ENCODE peak calls at places on chromosomes 16 and 17, in five cellular contexts. One of them, this sample, is unnamed. For H3K9me3, the result is how much of the 10 kb centered on the place peaks cover.

GRCh38 chr17:58970966-58971575 is 135.6 kb downstream of the TRIM37 start:
- DNase-seq in sigmoid colon: no peak
- DNase-seq in psoas muscle: no peak
- DNase-seq in small intestine: no peak
- DNase-seq in WERI-Rb-1: no peak
- DNase-seq in this sample: no peak

GRCh38 chr16:57284206-57284951 is at the start of gene PLLP:
- DNase-seq in sigmoid colon: peak
- DNase-seq in psoas muscle: no peak
- DNase-seq in small intestine: peak
- DNase-seq in WERI-Rb-1: peak
- DNase-seq in this sample: peak

GRCh38 chr17:383771-384621 is 31.4 kb upstream of the RPH3AL start:
- DNase-seq in sigmoid colon: no peak
- DNase-seq in psoas muscle: no peak
- DNase-seq in small intestine: no peak
- DNase-seq in WERI-Rb-1: peak
- DNase-seq in this sample: peak

GRCh38 chr16:66947302-66948033 is 12.2 kb downstream of the CES2 start:
- DNase-seq in sigmoid colon: peak
- DNase-seq in psoas muscle: peak
- DNase-seq in small intestine: peak
- DNase-seq in WERI-Rb-1: peak
- DNase-seq in this sample: peak

GRCh38 chr16:69057400-69058378 is 47.8 kb upstream of the HAS3 start:
- DNase-seq in sigmoid colon: peak
- DNase-seq in psoas muscle: peak
- DNase-seq in small intestine: no peak
- DNase-seq in WERI-Rb-1: peak
- DNase-seq in this sample: no peak

GRCh38 chr17:77298811-77299210 is 158.0 kb downstream of the SEC14L1 start:
- DNase-seq in sigmoid colon: no peak
- DNase-seq in psoas muscle: no peak
- DNase-seq in small intestine: no peak
- DNase-seq in WERI-Rb-1: no peak
- DNase-seq in this sample: no peak

GRCh38 chr17:28320215-28321061 is 1.4 kb downstream of the TMEM97 start:
- DNase-seq in sigmoid colon: no peak
- DNase-seq in psoas muscle: no peak
- DNase-seq in small intestine: no peak
- DNase-seq in WERI-Rb-1: no peak
- DNase-seq in this sample: no peak

GRCh38 chr17:49646391-49647255 is 31.3 kb downstream of the SPOP start:
- DNase-seq in sigmoid colon: peak
- DNase-seq in psoas muscle: peak
- DNase-seq in small intestine: peak
- DNase-seq in WERI-Rb-1: no peak
- DNase-seq in this sample: peak

GRCh38 chr17:45256114-45256966 is 5.6 kb downstream of the SPATA32 start:
- DNase-seq in sigmoid colon: no peak
- DNase-seq in psoas muscle: no peak
- DNase-seq in small intestine: peak
- DNase-seq in WERI-Rb-1: no peak
- DNase-seq in this sample: no peak

GRCh38 chr17:78252111-78252634 is 20.7 kb downstream of the TMEM235 start:
- DNase-seq in sigmoid colon: peak
- DNase-seq in psoas muscle: no peak
- DNase-seq in small intestine: peak
- DNase-seq in WERI-Rb-1: peak
- DNase-seq in this sample: no peak

DNA sequence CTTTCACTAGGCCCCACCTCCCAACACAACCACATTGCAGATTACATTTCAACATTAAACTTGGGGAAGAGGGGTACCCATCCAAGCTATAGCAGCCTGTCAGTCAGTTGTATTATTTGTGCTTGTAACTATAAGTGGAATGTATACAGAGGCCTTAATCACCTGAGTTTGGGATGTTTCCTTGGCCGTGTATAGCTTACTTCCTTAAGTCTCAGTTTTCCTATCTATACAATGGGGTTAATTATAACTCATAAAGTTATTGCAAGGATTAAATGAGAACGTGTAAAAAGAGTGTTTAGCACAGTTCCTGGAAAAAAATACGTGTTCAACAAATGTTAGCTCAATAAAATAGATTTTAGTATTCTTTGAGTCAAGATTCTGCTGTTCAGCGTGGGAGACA is 165.5 kb upstream of the FAM20A start:
- DNase-seq in sigmoid colon: no peak
- DNase-seq in psoas muscle: no peak
- DNase-seq in small intestine: no peak
- DNase-seq in WERI-Rb-1: no peak
- DNase-seq in this sample: no peak
- H3K27ac ChIP-seq in sigmoid colon: no peak
- H3K27ac ChIP-seq in psoas muscle: no peak
- H3K27ac ChIP-seq in small intestine: no peak
- H3K27ac ChIP-seq in WERI-Rb-1: no peak
- H3K27ac ChIP-seq in this sample: no peak

DNA sequence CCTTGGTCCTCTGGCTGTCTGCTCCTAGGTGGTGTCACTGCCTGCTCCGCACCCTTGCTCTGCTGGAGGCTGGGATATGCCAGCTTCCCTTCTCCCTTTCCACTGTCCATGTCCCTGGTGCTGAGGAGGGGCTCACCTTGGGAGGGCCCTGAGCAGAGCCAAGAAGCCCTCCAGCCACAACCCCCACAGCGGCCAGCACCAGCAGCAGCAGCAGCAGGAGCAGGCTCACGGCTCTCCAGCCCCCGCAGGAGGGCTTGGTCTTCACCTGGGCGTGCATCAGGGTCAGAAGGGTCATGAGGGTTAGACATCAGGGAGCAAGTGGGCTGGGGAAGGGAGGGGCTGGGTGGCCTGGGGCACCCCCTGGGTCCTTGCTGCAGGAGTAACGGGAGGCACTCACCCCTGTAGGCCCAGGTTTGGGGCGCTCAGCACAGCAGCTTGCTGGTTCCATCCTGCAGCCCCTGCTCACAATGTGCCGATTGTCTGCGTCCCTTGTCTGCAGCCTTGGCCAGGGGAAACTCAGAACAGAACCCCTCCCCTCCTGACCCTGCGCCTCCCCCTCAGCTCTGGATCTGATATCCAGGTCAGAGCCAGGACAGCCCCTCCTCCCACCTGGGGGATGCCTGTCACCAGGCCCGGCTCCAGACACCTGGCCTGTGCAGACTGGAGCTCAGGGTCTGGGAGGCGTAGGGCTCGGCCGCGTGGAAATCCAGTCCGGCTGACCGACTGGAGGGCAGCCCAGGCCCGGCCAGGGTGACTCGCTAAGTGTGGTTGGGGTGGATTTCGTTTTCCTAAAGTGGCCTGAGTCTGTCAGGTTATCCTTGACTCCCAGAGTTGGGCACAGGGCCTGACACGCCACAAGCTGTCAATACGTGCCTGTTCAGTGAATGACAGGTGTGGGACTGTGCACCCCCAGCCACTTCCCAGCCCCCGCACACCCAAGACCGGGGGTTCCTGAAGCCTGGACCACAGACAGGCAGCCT is at the start of gene BRICD5:
- DNase-seq in sigmoid colon: no peak
- DNase-seq in psoas muscle: no peak
- DNase-seq in small intestine: no peak
- DNase-seq in WERI-Rb-1: peak
- DNase-seq in this sample: no peak
- H3K4me3 ChIP-seq in sigmoid colon: no peak
- H3K4me3 ChIP-seq in psoas muscle: no peak
- H3K4me3 ChIP-seq in small intestine: no peak
- H3K4me3 ChIP-seq in WERI-Rb-1: no peak
- H3K4me3 ChIP-seq in this sample: no peak

GRCh38 chr16:89272631-89273030 is 55.1 kb downstream of the ZNF778 start:
- DNase-seq in sigmoid colon: no peak
- DNase-seq in psoas muscle: no peak
- DNase-seq in small intestine: no peak
- DNase-seq in WERI-Rb-1: no peak
- DNase-seq in this sample: no peak
- H3K9me3 ChIP-seq in sigmoid colon: under half
- H3K9me3 ChIP-seq in psoas muscle: under half
- H3K9me3 ChIP-seq in small intestine: under half
- H3K9me3 ChIP-seq in WERI-Rb-1: under half
- H3K9me3 ChIP-seq in this sample: under half

GRCh38 chr17:6098050-6098449 is 27.9 kb downstream of the WSCD1 start:
- DNase-seq in sigmoid colon: peak
- DNase-seq in psoas muscle: no peak
- DNase-seq in small intestine: no peak
- DNase-seq in WERI-Rb-1: no peak
- DNase-seq in this sample: no peak
- H3K27ac ChIP-seq in sigmoid colon: no peak
- H3K27ac ChIP-seq in psoas muscle: peak
- H3K27ac ChIP-seq in small intestine: no peak
- H3K27ac ChIP-seq in WERI-Rb-1: peak
- H3K27ac ChIP-seq in this sample: peak

GRCh38 chr16:23837553-23838308 is 1.9 kb downstream of the PRKCB start:
- DNase-seq in sigmoid colon: no peak
- DNase-seq in psoas muscle: no peak
- DNase-seq in small intestine: no peak
- DNase-seq in WERI-Rb-1: no peak
- DNase-seq in this sample: no peak

GRCh38 chr16:23840310-23840709 is 4.5 kb downstream of the PRKCB start:
- DNase-seq in sigmoid colon: no peak
- DNase-seq in psoas muscle: no peak
- DNase-seq in small intestine: no peak
- DNase-seq in WERI-Rb-1: no peak
- DNase-seq in this sample: no peak

GRCh38 chr16:23836078-23836403 is 258 bp downstream of the PRKCB start:
- DNase-seq in sigmoid colon: no peak
- DNase-seq in psoas muscle: no peak
- DNase-seq in small intestine: no peak
- DNase-seq in WERI-Rb-1: no peak
- DNase-seq in this sample: no peak

GRCh38 chr16:23836404-23837291 is 865 bp downstream of the PRKCB start:
- DNase-seq in sigmoid colon: peak
- DNase-seq in psoas muscle: peak
- DNase-seq in small intestine: peak
- DNase-seq in WERI-Rb-1: peak
- DNase-seq in this sample: no peak

GRCh38 chr16:23838485-23839142 is 2.8 kb downstream of the PRKCB start:
- DNase-seq in sigmoid colon: no peak
- DNase-seq in psoas muscle: no peak
- DNase-seq in small intestine: peak
- DNase-seq in WERI-Rb-1: no peak
- DNase-seq in this sample: no peak
- H3K4me3 ChIP-seq in sigmoid colon: no peak
- H3K4me3 ChIP-seq in psoas muscle: no peak
- H3K4me3 ChIP-seq in small intestine: no peak
- H3K4me3 ChIP-seq in WERI-Rb-1: no peak
- H3K4me3 ChIP-seq in this sample: no peak

DNA sequence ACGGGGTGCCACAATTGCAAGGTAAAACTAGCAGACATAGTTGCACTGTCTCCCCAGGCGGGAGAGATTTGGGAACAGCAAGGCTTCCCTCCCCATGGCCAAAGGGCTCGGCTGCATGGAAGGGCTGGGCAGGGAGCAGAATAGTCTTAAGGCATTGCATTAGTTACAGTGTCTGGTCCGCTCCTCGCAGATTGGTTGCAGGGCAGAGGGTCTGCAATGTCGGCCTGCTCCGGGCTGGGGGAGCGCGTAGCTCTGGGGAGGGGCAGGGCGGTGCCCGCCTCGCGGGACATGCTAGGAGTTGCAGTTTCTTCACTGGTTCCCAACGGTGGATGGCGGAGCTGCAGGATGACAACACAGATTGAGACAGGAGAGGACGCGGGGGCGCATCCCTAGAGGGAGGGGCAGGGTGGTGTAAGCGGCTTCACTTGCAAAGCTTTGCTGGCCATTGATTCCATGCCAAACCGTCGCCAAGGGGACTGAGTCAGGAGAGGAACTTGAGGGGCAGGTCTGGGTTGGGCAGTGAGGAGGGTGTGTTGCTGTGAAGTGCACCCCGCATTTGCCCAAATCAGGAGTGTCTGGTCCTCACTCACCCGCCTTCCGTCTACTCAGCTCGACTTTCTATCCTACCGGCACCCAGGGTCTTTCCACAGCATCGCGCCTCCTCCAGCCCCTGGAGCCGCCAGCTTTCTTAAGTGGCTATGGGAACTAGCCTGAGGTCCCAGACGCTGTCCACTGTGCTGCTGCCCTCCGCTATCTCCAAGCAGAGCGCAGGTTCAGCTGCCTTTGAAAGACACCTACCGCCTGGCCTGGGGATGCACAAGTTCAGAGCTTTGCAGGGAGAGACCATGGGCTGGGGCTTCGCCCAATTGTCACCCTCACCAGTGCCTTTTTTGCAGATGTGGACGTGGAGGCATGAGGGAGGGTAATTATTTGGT is 1748.9 kb downstream of the TP53TG3F start:
- DNase-seq in sigmoid colon: no peak
- DNase-seq in psoas muscle: no peak
- DNase-seq in small intestine: no peak
- DNase-seq in WERI-Rb-1: no peak
- DNase-seq in this sample: no peak
- H3K9me3 ChIP-seq in sigmoid colon: under half
- H3K9me3 ChIP-seq in psoas muscle: under half
- H3K9me3 ChIP-seq in small intestine: under half
- H3K9me3 ChIP-seq in WERI-Rb-1: under half
- H3K9me3 ChIP-seq in this sample: under half